ENCODE peak calls at places on chromosome 7, in nine cellular contexts. R is kidney glomerular epithelial cell, K is hippocampal formation, G is OCI-M1, T is A549, W is AG04450, X is NCI-H345, E is DMS153, Z is gastrocnemius medialis. B is an unnamed sample.
A peak's percentile ranks its signal among the peaks of the same experiment; 100 is the strongest.

GRCh38 chr7:135232720-135233119 is 918 bp upstream of the STRA8 start:
- DNase-seq in W (no peak), K (no peak), X (no peak), Z (no peak), T (no peak), R (no peak), G (peak; percentile 14), E (no peak), B (peak; percentile 41)

GRCh38 chr7:43735403-43735801 is 6.1 kb upstream of the COA1 start:
- DNase-seq in G (no peak), E (no peak), K (no peak), T (no peak), W (no peak), X (no peak), R (no peak), Z (no peak), B (no peak)

GRCh38 chr7:69256634-69257081 is 341.6 kb upstream of the AUTS2 start:
- DNase-seq in Z (peak; percentile 53), G (no peak), K (peak; percentile 38), E (peak; percentile 64), R (no peak), W (no peak), X (no peak), T (no peak), B (no peak)

GRCh38 chr7:132950685-132951084 is 131.2 kb downstream of the CHCHD3 start:
- DNase-seq in K (no peak), W (no peak), Z (no peak), T (no peak), E (no peak), G (no peak), X (no peak), R (no peak), B (no peak)

GRCh38 chr7:1595027-1595426 is 25.2 kb upstream of the PSMG3 start:
- DNase-seq in Z (no peak), W (no peak), G (no peak), K (no peak), E (no peak), R (no peak), X (no peak), T (no peak), B (no peak)

GRCh38 chr7:85554294-85554877 is 367.5 kb upstream of the SEMA3D start:
- DNase-seq in X (peak; percentile 16), E (peak; percentile 3), T (peak; percentile 0), R (peak; percentile 76), K (no peak), Z (no peak), G (peak; percentile 85), W (peak; percentile 62), B (no peak)

GRCh38 chr7:23679898-23680416 is at the start of gene FAM221A:
- DNase-seq in Z (peak; percentile 81), K (peak; percentile 87), X (peak; percentile 91), R (peak; percentile 67), W (peak; percentile 47), T (peak; percentile 54), E (peak; percentile 89), G (peak; percentile 74), B (peak; percentile 92)

GRCh38 chr7:2982831-2983230 is 60.8 kb downstream of the CARD11 start:
- DNase-seq in E (no peak), G (no peak), X (no peak), W (no peak), K (no peak), Z (no peak), R (no peak), T (no peak), B (no peak)

GRCh38 chr7:80843018-80843671 is 75.7 kb downstream of the SEMA3C start:
- DNase-seq in Z (no peak), G (no peak), R (no peak), E (no peak), X (no peak), W (no peak), K (no peak), T (no peak), B (no peak)

B was measured in glutamatergic neuron.